ENCODE peak calls at places on chromosomes 1 and 21, in five cellular contexts. One of them, this sample, is unnamed.
A peak's percentile ranks its signal among the peaks of the same experiment; 100 is the strongest.

GRCh38 chr1:110048923-110049601 is 14.6 kb downstream of the STRIP1 start:
- DNase-seq in CD8-positive, alpha-beta T cell: no peak
- DNase-seq in lower lobe of right lung: no peak
- DNase-seq in hepatocyte: no peak
- DNase-seq in thoracic aorta: no peak
- DNase-seq in this sample: no peak

GRCh38 chr1:239719642-239720258 is 333.4 kb downstream of the CHRM3 start:
- DNase-seq in CD8-positive, alpha-beta T cell: peak; percentile 40
- DNase-seq in lower lobe of right lung: no peak
- DNase-seq in hepatocyte: no peak
- DNase-seq in thoracic aorta: no peak
- DNase-seq in this sample: no peak

GRCh38 chr1:31570228-31570627 is 6.1 kb upstream of the TINAGL1 start:
- DNase-seq in CD8-positive, alpha-beta T cell: no peak
- DNase-seq in lower lobe of right lung: no peak
- DNase-seq in hepatocyte: no peak
- DNase-seq in thoracic aorta: no peak
- DNase-seq in this sample: no peak

GRCh38 chr1:207470927-207471326 is 16.8 kb downstream of the CR2 start:
- DNase-seq in CD8-positive, alpha-beta T cell: no peak
- DNase-seq in lower lobe of right lung: no peak
- DNase-seq in hepatocyte: no peak
- DNase-seq in thoracic aorta: no peak
- DNase-seq in this sample: no peak

GRCh38 chr1:65793359-65793732 is 651 bp downstream of the PDE4B start:
- DNase-seq in CD8-positive, alpha-beta T cell: no peak
- DNase-seq in lower lobe of right lung: no peak
- DNase-seq in hepatocyte: no peak
- DNase-seq in thoracic aorta: no peak
- DNase-seq in this sample: no peak

GRCh38 chr1:109996476-109996875 is 11.9 kb downstream of the AHCYL1 start:
- DNase-seq in CD8-positive, alpha-beta T cell: no peak
- DNase-seq in lower lobe of right lung: no peak
- DNase-seq in hepatocyte: no peak
- DNase-seq in thoracic aorta: no peak
- DNase-seq in this sample: no peak

GRCh38 chr1:203571661-203572060 is 55.0 kb upstream of the ATP2B4 start:
- DNase-seq in CD8-positive, alpha-beta T cell: no peak
- DNase-seq in lower lobe of right lung: no peak
- DNase-seq in hepatocyte: no peak
- DNase-seq in thoracic aorta: no peak
- DNase-seq in this sample: no peak

GRCh38 chr1:14634497-14634896 is 36.0 kb downstream of the KAZN start:
- DNase-seq in CD8-positive, alpha-beta T cell: no peak
- DNase-seq in lower lobe of right lung: no peak
- DNase-seq in hepatocyte: no peak
- DNase-seq in thoracic aorta: no peak
- DNase-seq in this sample: no peak

GRCh38 chr1:108585343-108585742 is 25.4 kb downstream of the EEIG2 start:
- DNase-seq in CD8-positive, alpha-beta T cell: no peak
- DNase-seq in lower lobe of right lung: no peak
- DNase-seq in hepatocyte: no peak
- DNase-seq in thoracic aorta: no peak
- DNase-seq in this sample: no peak

GRCh38 chr1:1256956-1257871 is 10.7 kb upstream of the C1QTNF12 start:
- DNase-seq in CD8-positive, alpha-beta T cell: no peak
- DNase-seq in lower lobe of right lung: no peak
- DNase-seq in hepatocyte: no peak
- DNase-seq in thoracic aorta: no peak
- DNase-seq in this sample: no peak

GRCh38 chr1:1024421-1025415 is 4.8 kb downstream of the AGRN start:
- DNase-seq in CD8-positive, alpha-beta T cell: no peak
- DNase-seq in lower lobe of right lung: peak; percentile 88
- DNase-seq in hepatocyte: peak; percentile 90
- DNase-seq in thoracic aorta: no peak
- DNase-seq in this sample: no peak

GRCh38 chr1:6246497-6247295 is 2.7 kb downstream of the HES3 start:
- DNase-seq in CD8-positive, alpha-beta T cell: peak; percentile 69
- DNase-seq in lower lobe of right lung: peak; percentile 87
- DNase-seq in hepatocyte: peak; percentile 87
- DNase-seq in thoracic aorta: no peak
- DNase-seq in this sample: no peak

GRCh38 chr1:14955402-14955801 is 198.1 kb upstream of the TMEM51 start:
- DNase-seq in CD8-positive, alpha-beta T cell: no peak
- DNase-seq in lower lobe of right lung: no peak
- DNase-seq in hepatocyte: no peak
- DNase-seq in thoracic aorta: no peak
- DNase-seq in this sample: no peak

GRCh38 chr1:176796583-176796982 is 333.6 kb downstream of the PAPPA2 start:
- DNase-seq in CD8-positive, alpha-beta T cell: no peak
- DNase-seq in lower lobe of right lung: no peak
- DNase-seq in hepatocyte: no peak
- DNase-seq in thoracic aorta: no peak
- DNase-seq in this sample: no peak

GRCh38 chr1:194214735-194215134 is 1028.3 kb upstream of the B3GALT2 start:
- DNase-seq in CD8-positive, alpha-beta T cell: no peak
- DNase-seq in lower lobe of right lung: no peak
- DNase-seq in hepatocyte: no peak
- DNase-seq in thoracic aorta: no peak
- DNase-seq in this sample: no peak

GRCh38 chr1:229024528-229025119 is 246.3 kb upstream of the RAB4A start:
- DNase-seq in CD8-positive, alpha-beta T cell: no peak
- DNase-seq in lower lobe of right lung: no peak
- DNase-seq in hepatocyte: peak; percentile 85
- DNase-seq in thoracic aorta: peak; percentile 77
- DNase-seq in this sample: no peak

GRCh38 chr21:27192286-27192685 is 225.4 kb upstream of the ADAMTS5 start:
- DNase-seq in CD8-positive, alpha-beta T cell: no peak
- DNase-seq in lower lobe of right lung: no peak
- DNase-seq in hepatocyte: no peak
- DNase-seq in thoracic aorta: no peak
- DNase-seq in this sample: no peak

GRCh38 chr1:101220906-101221305 is 15.9 kb upstream of the S1PR1 start:
- DNase-seq in CD8-positive, alpha-beta T cell: no peak
- DNase-seq in lower lobe of right lung: no peak
- DNase-seq in hepatocyte: no peak
- DNase-seq in thoracic aorta: no peak
- DNase-seq in this sample: no peak

GRCh38 chr1:203537806-203538464 is 44.0 kb downstream of the OPTC start:
- DNase-seq in CD8-positive, alpha-beta T cell: peak; percentile 2
- DNase-seq in lower lobe of right lung: peak; percentile 64
- DNase-seq in hepatocyte: peak; percentile 82
- DNase-seq in thoracic aorta: no peak
- DNase-seq in this sample: no peak

GRCh38 chr1:167065481-167065880 is 24.7 kb downstream of the GPA33 start:
- DNase-seq in CD8-positive, alpha-beta T cell: no peak
- DNase-seq in lower lobe of right lung: no peak
- DNase-seq in hepatocyte: no peak
- DNase-seq in thoracic aorta: no peak
- DNase-seq in this sample: no peak

GRCh38 chr1:177334276-177334675 is 163.5 kb downstream of the BRINP2 start:
- DNase-seq in CD8-positive, alpha-beta T cell: no peak
- DNase-seq in lower lobe of right lung: no peak
- DNase-seq in hepatocyte: peak; percentile 25
- DNase-seq in thoracic aorta: no peak
- DNase-seq in this sample: no peak

GRCh38 chr1:66761273-66761672 is 9.0 kb downstream of the DYNLT5 start:
- DNase-seq in CD8-positive, alpha-beta T cell: no peak
- DNase-seq in lower lobe of right lung: no peak
- DNase-seq in hepatocyte: peak; percentile 15
- DNase-seq in thoracic aorta: no peak
- DNase-seq in this sample: no peak

GRCh38 chr1:231218078-231218477 is 22.9 kb upstream of the GNPAT start:
- DNase-seq in CD8-positive, alpha-beta T cell: no peak
- DNase-seq in lower lobe of right lung: no peak
- DNase-seq in hepatocyte: no peak
- DNase-seq in thoracic aorta: no peak
- DNase-seq in this sample: no peak

GRCh38 chr1:93810316-93810715 is 68.7 kb downstream of the DNTTIP2 start:
- DNase-seq in CD8-positive, alpha-beta T cell: no peak
- DNase-seq in lower lobe of right lung: no peak
- DNase-seq in hepatocyte: no peak
- DNase-seq in thoracic aorta: no peak
- DNase-seq in this sample: no peak

GRCh38 chr21:41207401-41208388 is 39.7 kb downstream of the BACE2 start:
- DNase-seq in CD8-positive, alpha-beta T cell: no peak
- DNase-seq in lower lobe of right lung: no peak
- DNase-seq in hepatocyte: peak; percentile 30
- DNase-seq in thoracic aorta: peak; percentile 50
- DNase-seq in this sample: no peak

GRCh38 chr1:213179784-213180183 is 128.7 kb downstream of the RPS6KC1 start:
- DNase-seq in CD8-positive, alpha-beta T cell: no peak
- DNase-seq in lower lobe of right lung: no peak
- DNase-seq in hepatocyte: no peak
- DNase-seq in thoracic aorta: no peak
- DNase-seq in this sample: no peak

GRCh38 chr21:31801551-31802234 is 69.8 kb upstream of the SCAF4 start:
- DNase-seq in CD8-positive, alpha-beta T cell: no peak
- DNase-seq in lower lobe of right lung: no peak
- DNase-seq in hepatocyte: no peak
- DNase-seq in thoracic aorta: no peak
- DNase-seq in this sample: no peak

GRCh38 chr1:166701603-166702090 is 137.6 kb upstream of the POGK start:
- DNase-seq in CD8-positive, alpha-beta T cell: no peak
- DNase-seq in lower lobe of right lung: no peak
- DNase-seq in hepatocyte: no peak
- DNase-seq in thoracic aorta: no peak
- DNase-seq in this sample: no peak

GRCh38 chr1:226761322-226761721 is 22.2 kb upstream of the ITPKB start:
- DNase-seq in CD8-positive, alpha-beta T cell: no peak
- DNase-seq in lower lobe of right lung: no peak
- DNase-seq in hepatocyte: no peak
- DNase-seq in thoracic aorta: no peak
- DNase-seq in this sample: no peak

DNA sequence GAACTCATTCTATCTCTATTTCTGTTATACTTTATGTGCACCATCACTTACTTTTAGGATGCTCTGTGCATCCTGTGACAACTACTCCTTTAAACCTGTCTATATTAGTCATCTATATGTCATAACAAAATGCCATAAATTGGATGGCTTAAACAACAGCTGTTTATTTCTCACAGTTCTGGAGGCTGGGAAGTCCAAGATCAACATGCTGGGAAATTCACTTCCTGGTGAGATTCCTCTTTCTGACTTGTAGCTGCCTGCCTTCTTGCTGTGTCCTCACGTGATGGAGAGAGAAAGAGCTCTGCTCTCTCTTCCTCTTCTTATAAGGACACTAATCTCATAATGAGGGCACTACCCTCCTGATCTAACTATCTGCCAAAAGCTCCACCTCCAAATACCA is 62.3 kb upstream of the RCOR3 start:
- DNase-seq in CD8-positive, alpha-beta T cell: no peak
- DNase-seq in lower lobe of right lung: no peak
- DNase-seq in hepatocyte: no peak
- DNase-seq in thoracic aorta: no peak
- DNase-seq in this sample: no peak
- H3K4me3 ChIP-seq in CD8-positive, alpha-beta T cell: no peak overlapping the region
- H3K4me3 ChIP-seq in lower lobe of right lung: no peak overlapping the region
- H3K4me3 ChIP-seq in hepatocyte: no peak overlapping the region
- H3K4me3 ChIP-seq in thoracic aorta: no peak overlapping the region
- H3K4me3 ChIP-seq in this sample: no peak overlapping the region

GRCh38 chr1:246815693-246816270 is 91.6 kb downstream of the SCCPDH start:
- DNase-seq in CD8-positive, alpha-beta T cell: no peak
- DNase-seq in lower lobe of right lung: no peak
- DNase-seq in hepatocyte: no peak
- DNase-seq in thoracic aorta: no peak
- DNase-seq in this sample: no peak

GRCh38 chr1:246809473-246809872 is 85.3 kb downstream of the SCCPDH start:
- DNase-seq in CD8-positive, alpha-beta T cell: no peak
- DNase-seq in lower lobe of right lung: no peak
- DNase-seq in hepatocyte: no peak
- DNase-seq in thoracic aorta: no peak
- DNase-seq in this sample: no peak

GRCh38 chr1:246814890-246815289 is 90.7 kb downstream of the SCCPDH start:
- DNase-seq in CD8-positive, alpha-beta T cell: no peak
- DNase-seq in lower lobe of right lung: no peak
- DNase-seq in hepatocyte: no peak
- DNase-seq in thoracic aorta: no peak
- DNase-seq in this sample: no peak

GRCh38 chr1:246811985-246812384 is 87.8 kb downstream of the SCCPDH start:
- DNase-seq in CD8-positive, alpha-beta T cell: no peak
- DNase-seq in lower lobe of right lung: no peak
- DNase-seq in hepatocyte: no peak
- DNase-seq in thoracic aorta: no peak
- DNase-seq in this sample: no peak
- H3K27me3 ChIP-seq in CD8-positive, alpha-beta T cell: no peaks in the 10 kb centered on the region
- H3K27me3 ChIP-seq in lower lobe of right lung: no peaks in the 10 kb centered on the region
- H3K27me3 ChIP-seq in hepatocyte: no peaks in the 10 kb centered on the region
- H3K27me3 ChIP-seq in thoracic aorta: no peaks in the 10 kb centered on the region
- H3K27me3 ChIP-seq in this sample: no peaks in the 10 kb centered on the region

DNA sequence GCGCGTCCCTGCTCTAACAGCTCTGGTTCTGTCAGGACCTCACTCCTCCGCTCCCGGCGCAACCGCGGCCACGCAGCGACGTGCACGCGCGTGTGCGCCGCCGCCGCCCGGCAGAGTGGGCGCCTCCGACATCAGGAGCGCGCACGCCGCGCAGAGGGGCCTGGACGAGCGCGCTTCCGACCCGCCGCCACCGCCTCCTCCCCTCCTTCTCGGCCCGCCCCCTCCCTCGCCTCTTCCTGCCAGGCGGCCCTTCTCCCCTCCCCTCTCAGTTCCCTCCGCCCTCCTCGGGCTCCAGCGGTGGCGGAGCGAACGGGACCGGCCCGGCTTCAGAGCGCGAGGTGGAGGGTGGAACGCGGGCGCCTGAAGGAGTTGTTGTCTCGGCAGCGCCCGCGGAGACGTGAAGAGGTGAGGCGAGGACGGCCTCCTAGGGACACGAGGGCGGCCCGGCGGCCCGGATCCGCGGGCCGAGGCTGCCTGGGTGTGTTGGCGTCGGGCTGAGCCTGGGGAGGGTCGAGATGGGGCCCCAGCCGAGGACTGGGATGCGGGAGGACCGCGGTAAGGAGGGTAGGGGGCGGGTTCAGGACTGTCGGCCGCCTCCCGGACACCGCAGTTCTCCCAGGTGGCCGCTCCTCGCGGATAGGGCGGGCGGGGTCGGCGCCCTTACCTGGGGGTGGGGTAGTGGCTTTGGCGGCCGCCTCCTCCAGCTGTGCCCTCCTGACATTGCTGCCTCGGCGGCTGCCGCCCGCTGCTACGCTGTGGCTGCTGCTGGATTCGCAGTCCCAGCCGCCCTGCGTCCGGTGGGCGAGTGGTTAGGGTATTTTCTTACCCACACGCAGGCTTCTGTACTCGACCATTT is at the start of gene RABGAP1L:
- DNase-seq in CD8-positive, alpha-beta T cell: peak; percentile 92
- DNase-seq in lower lobe of right lung: peak; percentile 97
- DNase-seq in hepatocyte: peak; percentile 98
- DNase-seq in thoracic aorta: peak; percentile 87
- DNase-seq in this sample: peak; percentile 65
- H3K27ac ChIP-seq in CD8-positive, alpha-beta T cell: peak within 1 kb of the TSS; percentile 73
- H3K27ac ChIP-seq in lower lobe of right lung: peak within 1 kb of the TSS; percentile 86
- H3K27ac ChIP-seq in hepatocyte: peak within 1 kb of the TSS; percentile 97
- H3K27ac ChIP-seq in thoracic aorta: peak within 1 kb of the TSS; percentile 82
- H3K27ac ChIP-seq in this sample: peak within 1 kb of the TSS; percentile 92

DNA sequence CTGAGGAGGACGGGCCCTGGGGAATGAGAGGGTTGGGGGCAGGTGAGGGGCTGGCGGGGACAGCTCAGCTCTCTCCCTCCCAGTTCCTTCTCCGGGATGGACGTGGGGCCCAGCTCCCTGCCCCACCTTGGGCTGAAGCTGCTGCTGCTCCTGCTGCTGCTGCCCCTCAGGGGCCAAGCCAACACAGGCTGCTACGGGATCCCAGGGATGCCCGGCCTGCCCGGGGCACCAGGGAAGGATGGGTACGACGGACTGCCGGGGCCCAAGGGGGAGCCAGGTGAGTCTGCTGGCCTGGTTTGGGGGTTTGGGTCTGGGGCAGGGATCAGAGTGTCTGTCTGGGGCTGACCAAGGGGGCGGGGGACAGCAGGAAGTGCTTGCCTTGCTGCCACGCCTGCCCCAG is 495 bp downstream of the C1QC start:
- DNase-seq in CD8-positive, alpha-beta T cell: no peak
- DNase-seq in lower lobe of right lung: no peak
- DNase-seq in hepatocyte: no peak
- DNase-seq in thoracic aorta: no peak
- DNase-seq in this sample: no peak
- H3K4me3 ChIP-seq in CD8-positive, alpha-beta T cell: no peak overlapping the region
- H3K4me3 ChIP-seq in lower lobe of right lung: peak overlapping the region; percentile 49
- H3K4me3 ChIP-seq in hepatocyte: no peak overlapping the region
- H3K4me3 ChIP-seq in thoracic aorta: peak overlapping the region; percentile 61
- H3K4me3 ChIP-seq in this sample: peak overlapping the region; percentile 24

This sample was measured in esophagus squamous epithelium.